ENCODE peak calls at places on chromosomes 13 and 19, in ten cellular contexts. V, T, X, Q, O, C, P, I, W and J are unnamed samples.

GRCh38 chr13:94020833-94021232 is 458.6 kb downstream of the DCT start:
- DNase-seq in V (no peak), T (no peak), X (no peak), Q (no peak), O (no peak), C (no peak), P (no peak), I (no peak), W (no peak), J (no peak)

GRCh38 chr19:33715462-33715861 is 81.2 kb upstream of the KCTD15 start:
- DNase-seq in V (no peak), T (no peak), X (no peak), Q (no peak), O (no peak), C (no peak), P (no peak), I (no peak), W (no peak), J (no peak)

GRCh38 chr13:75299913-75300862 is 181.8 kb downstream of the TBC1D4 start:
- DNase-seq in V (no peak), T (no peak), X (no peak), Q (no peak), O (no peak), C (no peak), P (no peak), I (no peak), W (no peak), J (no peak)

GRCh38 chr19:29928831-29929230 is 13.2 kb upstream of the URI1 start:
- DNase-seq in V (no peak), T (no peak), X (no peak), Q (no peak), O (no peak), C (no peak), P (no peak), I (no peak), W (no peak), J (no peak)

GRCh38 chr19:47447470-47448359 is 24.0 kb downstream of the SLC8A2 start:
- DNase-seq in V (no peak), T (peak), X (peak), Q (no peak), O (peak), C (peak), P (no peak), I (peak), W (no peak), J (peak)

GRCh38 chr19:13806728-13807127 is 11.5 kb downstream of the ZSWIM4 start:
- DNase-seq in V (no peak), T (no peak), X (no peak), Q (no peak), O (no peak), C (no peak), P (no peak), I (no peak), W (no peak), J (no peak)

GRCh38 chr19:4774136-4774535 is 17.4 kb upstream of the FEM1A start:
- DNase-seq in V (no peak), T (no peak), X (no peak), Q (no peak), O (no peak), C (no peak), P (no peak), I (no peak), W (no peak), J (no peak)

GRCh38 chr13:109977212-109977968 is 191.0 kb upstream of the IRS2 start:
- DNase-seq in V (no peak), T (no peak), X (no peak), Q (no peak), O (no peak), C (no peak), P (no peak), I (no peak), W (no peak), J (no peak)

GRCh38 chr13:42660367-42660965 is 86.5 kb downstream of the TNFSF11 start:
- DNase-seq in V (no peak), T (no peak), X (no peak), Q (no peak), O (no peak), C (no peak), P (no peak), I (no peak), W (no peak), J (no peak)

GRCh38 chr13:112686987-112687386 is 2.9 kb upstream of the ATP11A start:
- DNase-seq in V (no peak), T (no peak), X (no peak), Q (no peak), O (no peak), C (no peak), P (no peak), I (no peak), W (no peak), J (no peak)

GRCh38 chr19:10269333-10270179 is 1.4 kb upstream of the ICAM1 start:
- DNase-seq in V (peak), T (peak), X (peak), Q (peak), O (peak), C (peak), P (peak), I (peak), W (no peak), J (peak)

GRCh38 chr13:32056316-32056715 is 24.7 kb downstream of the FRY start:
- DNase-seq in V (no peak), T (peak), X (no peak), Q (no peak), O (no peak), C (peak), P (no peak), I (peak), W (no peak), J (no peak)

GRCh38 chr13:95516492-95516891 is 36.0 kb upstream of the CLDN10 start:
- DNase-seq in V (no peak), T (no peak), X (no peak), Q (no peak), O (no peak), C (no peak), P (no peak), I (no peak), W (no peak), J (no peak)

GRCh38 chr13:47499358-47500150 is 501.5 kb downstream of the SUCLA2 start:
- DNase-seq in V (no peak), T (no peak), X (no peak), Q (no peak), O (no peak), C (no peak), P (no peak), I (no peak), W (peak), J (no peak)

GRCh38 chr13:93345642-93346220 is 119.1 kb downstream of the GPC6 start:
- DNase-seq in V (no peak), T (no peak), X (no peak), Q (no peak), O (no peak), C (no peak), P (no peak), I (no peak), W (peak), J (no peak)

GRCh38 chr19:30811397-30812098 is 439.4 kb downstream of the ZNF536 start:
- DNase-seq in V (no peak), T (no peak), X (no peak), Q (no peak), O (no peak), C (no peak), P (no peak), I (no peak), W (no peak), J (no peak)

GRCh38 chr19:29665826-29666633 is 769 bp downstream of the PLEKHF1 start:
- DNase-seq in V (no peak), T (peak), X (peak), Q (peak), O (no peak), C (no peak), P (peak), I (no peak), W (no peak), J (no peak)

GRCh38 chr13:33497146-33497845 is 211.7 kb upstream of the STARD13 start:
- DNase-seq in V (no peak), T (no peak), X (no peak), Q (no peak), O (no peak), C (no peak), P (no peak), I (no peak), W (no peak), J (no peak)

GRCh38 chr13:68323106-68323505 is 1093.0 kb upstream of the PCDH9 start:
- DNase-seq in V (no peak), T (no peak), X (no peak), Q (no peak), O (no peak), C (no peak), P (no peak), I (no peak), W (no peak), J (no peak)

GRCh38 chr13:57633950-57634828 is 2.6 kb downstream of the PCDH17 start:
- DNase-seq in V (no peak), T (no peak), X (peak), Q (peak), O (no peak), C (no peak), P (peak), I (no peak), W (no peak), J (no peak)